ENCODE peak calls at places on chromosomes 1 and 21, in seven cellular contexts. G is HCT116, K is SK-N-SH, N is K562, Q is H1, Z is GM12878, U is HepG2. I is an unnamed sample.

GRCh38 chr1:12296623-12297022 is 66.8 kb downstream of the VPS13D start:
- DNase-seq in G (no peak), K (no peak), N (no peak), Q (no peak), Z (peak), U (no peak), I (no peak)

GRCh38 chr1:157201767-157202166 is 63.6 kb upstream of the ETV3 start:
- DNase-seq in G (no peak), K (no peak), N (no peak), Q (no peak), Z (no peak), U (no peak), I (no peak)

GRCh38 chr1:153404768-153405167 is 11.6 kb upstream of the S100A7A start:
- DNase-seq in G (peak), K (peak), N (peak), Q (peak), Z (no peak), U (peak), I (peak)

GRCh38 chr1:38829368-38829767 is 30.2 kb downstream of the RRAGC start:
- DNase-seq in G (no peak), K (no peak), N (no peak), Q (no peak), Z (no peak), U (no peak), I (no peak)

GRCh38 chr21:39696620-39697019 is 48.4 kb upstream of the IGSF5 start:
- DNase-seq in G (no peak), K (no peak), N (no peak), Q (no peak), Z (no peak), U (no peak), I (no peak)

GRCh38 chr1:232765536-232765935 is 39.7 kb upstream of the MAP10 start:
- DNase-seq in G (no peak), K (no peak), N (no peak), Q (no peak), Z (no peak), U (no peak), I (no peak)

GRCh38 chr1:38003261-38004250 is 1.8 kb downstream of the FHL3 start:
- DNase-seq in G (no peak), K (no peak), N (no peak), Q (no peak), Z (no peak), U (no peak), I (no peak)

GRCh38 chr21:45308211-45309068 is 20.7 kb upstream of the POFUT2 start:
- DNase-seq in G (no peak), K (no peak), N (no peak), Q (no peak), Z (no peak), U (peak), I (no peak)

GRCh38 chr21:26835027-26835713 is 10.0 kb downstream of the ADAMTS1 start:
- DNase-seq in G (no peak), K (no peak), N (no peak), Q (no peak), Z (no peak), U (no peak), I (no peak)

GRCh38 chr1:209645574-209646452 is 6.4 kb downstream of the LAMB3 start:
- DNase-seq in G (no peak), K (no peak), N (peak), Q (no peak), Z (no peak), U (no peak), I (no peak)

GRCh38 chr1:153444078-153444477 is 16.4 kb downstream of the S100A7 start:
- DNase-seq in G (no peak), K (no peak), N (no peak), Q (no peak), Z (no peak), U (no peak), I (no peak)

GRCh38 chr21:29056538-29057050 is 16.9 kb downstream of the CCT8 start:
- DNase-seq in G (no peak), K (no peak), N (no peak), Q (no peak), Z (no peak), U (no peak), I (no peak)

GRCh38 chr1:192654607-192655389 is 18.9 kb downstream of the RGS13 start:
- DNase-seq in G (no peak), K (no peak), N (no peak), Q (no peak), Z (no peak), U (no peak), I (no peak)

GRCh38 chr21:42404534-42404933 is 832 bp downstream of the UBASH3A start:
- DNase-seq in G (no peak), K (no peak), N (no peak), Q (no peak), Z (no peak), U (no peak), I (no peak)

GRCh38 chr1:84000954-84001495 is 2.1 kb upstream of the TTLL7 start:
- DNase-seq in G (no peak), K (no peak), N (no peak), Q (no peak), Z (no peak), U (no peak), I (no peak)

GRCh38 chr1:169594391-169594790 is 8.1 kb upstream of the F5 start:
- DNase-seq in G (no peak), K (no peak), N (no peak), Q (no peak), Z (peak), U (no peak), I (no peak)

GRCh38 chr1:168416220-168416619 is 127.6 kb downstream of the XCL2 start:
- DNase-seq in G (no peak), K (no peak), N (no peak), Q (no peak), Z (no peak), U (no peak), I (no peak)

GRCh38 chr1:180580237-180580636 is 21.5 kb downstream of the OVAAL start:
- DNase-seq in G (no peak), K (peak), N (no peak), Q (no peak), Z (no peak), U (no peak), I (peak)

GRCh38 chr1:153431928-153432327 is 15.6 kb downstream of the S100A7A start:
- DNase-seq in G (no peak), K (no peak), N (no peak), Q (no peak), Z (no peak), U (no peak), I (no peak)

GRCh38 chr1:161421456-161421855 is 53.8 kb upstream of the CFAP126 start:
- DNase-seq in G (no peak), K (no peak), N (no peak), Q (no peak), Z (no peak), U (no peak), I (no peak)

GRCh38 chr1:22841754-22842370 is 130.8 kb downstream of the LACTBL1 start:
- DNase-seq in G (no peak), K (no peak), N (no peak), Q (no peak), Z (no peak), U (no peak), I (no peak)

GRCh38 chr1:183694636-183695035 is 41.5 kb upstream of the APOBEC4 start:
- DNase-seq in G (no peak), K (no peak), N (no peak), Q (no peak), Z (no peak), U (no peak), I (no peak)

GRCh38 chr21:21183092-21183491 is 184.9 kb downstream of the NCAM2 start:
- DNase-seq in G (no peak), K (no peak), N (no peak), Q (no peak), Z (no peak), U (no peak), I (no peak)

GRCh38 chr1:33348676-33349080 is 27.8 kb upstream of the A3GALT2 start:
- DNase-seq in G (no peak), K (peak), N (no peak), Q (no peak), Z (no peak), U (no peak), I (no peak)

GRCh38 chr1:119136401-119136800 is 4.1 kb downstream of the WARS2 start:
- DNase-seq in G (no peak), K (no peak), N (no peak), Q (no peak), Z (no peak), U (no peak), I (no peak)

GRCh38 chr21:40707271-40707670 is 139.7 kb downstream of the DSCAM start:
- DNase-seq in G (no peak), K (no peak), N (no peak), Q (no peak), Z (no peak), U (no peak), I (no peak)

GRCh38 chr1:221841983-221842335 is 100.1 kb upstream of the DUSP10 start:
- DNase-seq in G (no peak), K (no peak), N (no peak), Q (no peak), Z (no peak), U (no peak), I (no peak)

GRCh38 chr1:83872515-83872914 is 126.4 kb downstream of the TTLL7 start:
- DNase-seq in G (no peak), K (no peak), N (no peak), Q (no peak), Z (no peak), U (no peak), I (no peak)

GRCh38 chr1:1966086-1966740 is 37.4 kb downstream of the CFAP74 start:
- DNase-seq in G (no peak), K (no peak), N (no peak), Q (no peak), Z (no peak), U (no peak), I (no peak)

GRCh38 chr1:201146626-201147390 is 7.5 kb downstream of the TMEM9 start:
- DNase-seq in G (no peak), K (no peak), N (no peak), Q (no peak), Z (no peak), U (no peak), I (no peak)

GRCh38 chr1:92244376-92244775 is 26.7 kb downstream of the C1orf146 start:
- DNase-seq in G (no peak), K (no peak), N (no peak), Q (no peak), Z (no peak), U (no peak), I (no peak)

GRCh38 chr21:33441489-33442477 is 38.0 kb downstream of the TMEM50B start:
- DNase-seq in G (no peak), K (no peak), N (no peak), Q (no peak), Z (peak), U (no peak), I (peak)

GRCh38 chr1:37989381-37989930 is 366 bp downstream of the SF3A3 start:
- DNase-seq in G (no peak), K (peak), N (peak), Q (no peak), Z (no peak), U (no peak), I (peak)

GRCh38 chr1:88134983-88135921 is 548.8 kb upstream of the PKN2 start:
- DNase-seq in G (no peak), K (no peak), N (no peak), Q (no peak), Z (no peak), U (no peak), I (no peak)

GRCh38 chr1:27504588-27505419 is 14.8 kb upstream of the WASF2 start:
- DNase-seq in G (no peak), K (peak), N (peak), Q (no peak), Z (no peak), U (peak), I (no peak)

GRCh38 chr1:3409737-3410434 is 44.6 kb upstream of the ARHGEF16 start:
- DNase-seq in G (no peak), K (peak), N (no peak), Q (no peak), Z (no peak), U (peak), I (peak)

GRCh38 chr1:25676488-25676887 is 59.9 kb downstream of the MAN1C1 start:
- DNase-seq in G (no peak), K (no peak), N (no peak), Q (no peak), Z (no peak), U (no peak), I (no peak)
- TF ChIP-seq JUND in G (no peak), K (no peak), N (no peak), Q (no peak), Z (no peak), U (no peak), I (no peak)

GRCh38 chr1:15895233-15895632 is 47.7 kb downstream of the SPEN start:
- DNase-seq in G (no peak), K (no peak), N (no peak), Q (no peak), Z (no peak), U (no peak), I (no peak)
- TF ChIP-seq JUND in G (no peak), K (no peak), N (no peak), Q (no peak), Z (no peak), U (no peak), I (no peak)

GRCh38 chr1:17181785-17182464 is 23.0 kb upstream of the PADI1 start:
- DNase-seq in G (no peak), K (no peak), N (no peak), Q (no peak), Z (no peak), U (no peak), I (no peak)
- TF ChIP-seq JUND in G (no peak), K (no peak), N (no peak), Q (no peak), Z (no peak), U (no peak), I (no peak)

GRCh38 chr1:56188216-56188615 is 391.1 kb downstream of the PLPP3 start:
- DNase-seq in G (no peak), K (no peak), N (no peak), Q (no peak), Z (no peak), U (no peak), I (no peak)

GRCh38 chr1:56183151-56183550 is 396.2 kb downstream of the PLPP3 start:
- DNase-seq in G (no peak), K (no peak), N (no peak), Q (no peak), Z (no peak), U (no peak), I (no peak)

GRCh38 chr1:56188855-56189254 is 390.5 kb downstream of the PLPP3 start:
- DNase-seq in G (no peak), K (no peak), N (no peak), Q (no peak), Z (no peak), U (peak), I (no peak)

GRCh38 chr1:56187410-56187809 is 392.0 kb downstream of the PLPP3 start:
- DNase-seq in G (no peak), K (peak), N (no peak), Q (no peak), Z (no peak), U (no peak), I (no peak)

GRCh38 chr1:56185493-56185892 is 393.9 kb downstream of the PLPP3 start:
- DNase-seq in G (no peak), K (peak), N (no peak), Q (no peak), Z (no peak), U (no peak), I (no peak)
- TF ChIP-seq JUND in G (no peak), K (no peak), N (no peak), Q (no peak), Z (no peak), U (no peak), I (no peak)

DNA sequence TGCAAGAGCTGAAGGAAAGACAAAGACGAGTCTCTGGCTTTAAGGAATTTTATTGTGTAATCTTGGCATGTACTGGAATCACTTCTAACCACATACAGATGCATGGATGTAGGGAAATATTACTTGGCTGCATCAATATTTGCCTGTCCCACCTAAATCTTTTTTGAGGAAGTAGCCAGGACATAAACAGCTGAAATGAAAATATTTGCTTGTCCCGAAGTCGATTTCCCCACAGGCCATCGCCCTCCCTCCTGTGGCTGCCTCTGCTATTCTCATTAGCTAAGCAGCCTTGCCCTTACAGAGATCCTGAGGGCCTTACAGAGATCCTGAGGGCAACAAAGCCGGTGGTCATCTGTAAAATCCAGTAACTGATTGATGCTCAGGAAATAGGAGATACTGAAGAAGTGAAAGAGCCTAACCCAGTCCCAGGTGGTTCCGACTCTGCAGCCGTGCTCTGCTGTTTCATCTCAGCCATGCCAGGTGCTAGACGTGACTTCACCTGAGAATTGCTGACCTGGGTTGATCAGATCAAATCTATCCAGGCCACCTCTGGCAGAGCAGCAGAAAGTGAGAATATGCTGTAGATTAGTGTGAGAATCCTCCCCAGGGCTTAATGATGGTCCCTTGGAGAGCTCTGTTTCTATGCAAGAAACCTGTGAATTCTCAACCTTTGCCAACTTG is 25.5 kb downstream of the MAN1C1 start:
- DNase-seq in G (no peak), K (no peak), N (no peak), Q (no peak), Z (no peak), U (no peak), I (no peak)
- TF ChIP-seq JUND in G (no peak), K (no peak), N (no peak), Q (no peak), Z (no peak), U (no peak), I (no peak)

DNA sequence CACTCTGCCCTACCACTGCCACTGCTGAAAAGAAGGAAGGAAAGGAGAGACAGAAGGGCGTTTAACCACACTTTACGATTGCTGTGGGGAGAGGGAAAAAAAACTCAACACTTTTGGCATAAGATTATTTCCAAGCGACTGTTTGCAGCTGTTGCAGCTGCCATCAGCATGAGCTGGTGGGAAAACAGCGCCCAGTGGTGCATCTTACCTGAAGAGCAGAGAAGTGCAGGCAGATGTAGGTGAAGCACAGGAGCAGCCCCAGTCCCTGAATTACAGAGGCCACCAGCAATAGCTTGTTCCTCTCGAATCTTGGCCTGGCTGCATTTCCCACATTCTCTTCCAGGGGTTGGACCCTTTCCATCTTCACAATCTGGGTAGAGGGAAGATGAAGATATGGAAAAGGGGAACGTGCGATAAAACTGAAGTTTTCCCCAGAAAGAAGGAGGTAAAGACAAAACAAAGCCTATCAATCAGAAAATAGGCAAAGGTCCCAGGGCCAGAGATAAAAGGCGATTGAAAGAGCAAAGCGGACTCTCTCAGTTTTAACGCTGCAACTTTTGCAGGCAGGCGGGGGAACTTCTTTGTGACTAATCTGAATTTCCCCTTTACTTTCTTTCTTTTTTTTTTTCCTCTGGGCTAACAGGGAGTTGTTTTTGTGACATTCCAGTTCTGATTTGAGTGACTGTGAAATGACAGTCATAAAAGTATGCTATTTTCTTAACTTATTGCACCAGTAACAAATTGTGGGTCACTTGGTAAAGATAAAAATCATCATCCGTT is at the start of gene TNFSF4:
- DNase-seq in G (no peak), K (no peak), N (no peak), Q (no peak), Z (no peak), U (no peak), I (no peak)
- TF ChIP-seq JUND in G (no peak), K (no peak), N (no peak), Q (no peak), Z (no peak), U (no peak), I (no peak)

GRCh38 chr1:15628003-15628402 is 10.7 kb downstream of the DDI2 start:
- DNase-seq in G (no peak), K (no peak), N (peak), Q (no peak), Z (no peak), U (no peak), I (no peak)
- TF ChIP-seq JUND in G (no peak), K (no peak), N (peak), Q (no peak), Z (no peak), U (no peak), I (no peak)

GRCh38 chr1:236394905-236395779 is 1.1 kb downstream of the EDARADD start:
- DNase-seq in G (no peak), K (peak), N (peak), Q (no peak), Z (no peak), U (no peak), I (peak)

GRCh38 chr1:236394016-236394481 is at the start of gene EDARADD:
- DNase-seq in G (no peak), K (no peak), N (no peak), Q (no peak), Z (no peak), U (no peak), I (peak)

GRCh38 chr1:236397173-236397759 is 3.2 kb downstream of the EDARADD start:
- DNase-seq in G (no peak), K (no peak), N (no peak), Q (no peak), Z (no peak), U (peak), I (no peak)

GRCh38 chr1:236396665-236397043 is 2.6 kb downstream of the EDARADD start:
- DNase-seq in G (no peak), K (no peak), N (no peak), Q (no peak), Z (no peak), U (no peak), I (no peak)

GRCh38 chr1:236395780-236396664 is 1.9 kb downstream of the EDARADD start:
- DNase-seq in G (no peak), K (no peak), N (peak), Q (no peak), Z (no peak), U (no peak), I (peak)
- TF ChIP-seq JUND in G (no peak), K (no peak), N (no peak), Q (no peak), Z (no peak), U (no peak), I (no peak)

GRCh38 chr1:204181116-204181515 is 15.0 kb upstream of the REN start:
- DNase-seq in G (no peak), K (no peak), N (no peak), Q (no peak), Z (no peak), U (no peak), I (no peak)

GRCh38 chr1:204174958-204175357 is 8.8 kb upstream of the REN start:
- DNase-seq in G (no peak), K (no peak), N (no peak), Q (no peak), Z (no peak), U (no peak), I (no peak)

GRCh38 chr1:204180133-204180532 is 14.0 kb upstream of the REN start:
- DNase-seq in G (no peak), K (no peak), N (no peak), Q (no peak), Z (no peak), U (peak), I (no peak)

GRCh38 chr1:204177133-204177532 is 11.0 kb upstream of the REN start:
- DNase-seq in G (no peak), K (no peak), N (peak), Q (no peak), Z (no peak), U (no peak), I (no peak)

GRCh38 chr1:204178487-204179281 is 12.5 kb upstream of the REN start:
- DNase-seq in G (no peak), K (no peak), N (no peak), Q (no peak), Z (no peak), U (no peak), I (no peak)
- TF ChIP-seq JUND in G (no peak), K (no peak), N (no peak), Q (no peak), Z (no peak), U (no peak), I (no peak)

DNA sequence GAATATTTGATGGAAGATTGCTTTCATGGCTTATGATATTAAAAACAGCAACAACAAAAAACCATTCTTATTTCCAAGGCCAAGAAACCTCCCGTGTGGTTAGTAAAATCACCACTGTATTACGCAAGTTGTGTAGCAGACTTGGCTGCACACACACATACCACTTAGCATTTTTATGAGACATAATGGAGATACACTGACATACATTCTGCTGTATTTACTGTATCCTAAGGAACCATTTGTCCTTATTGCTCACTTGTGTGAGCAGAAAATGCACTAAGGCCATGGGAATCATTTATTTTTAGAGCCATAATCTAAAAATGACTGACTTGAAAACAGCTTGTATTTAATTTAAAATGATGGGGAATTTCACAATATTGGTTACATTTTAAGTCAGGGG is 584 bp upstream of the C1orf141 start:
- DNase-seq in G (no peak), K (no peak), N (no peak), Q (no peak), Z (no peak), U (no peak), I (no peak)
- TF ChIP-seq JUND in G (no peak), K (no peak), N (no peak), Q (no peak), Z (no peak), U (no peak), I (no peak)

I was measured in T47D.